ENCODE peak calls at places on chromosomes 2 and 18, in eight cellular contexts. I is MCF 10A, V is thoracic aorta, U is AG04449, X is A549, C is fibroblast of pulmonary artery, A is astrocyte of the spinal cord, K is coronary artery. G is an unnamed sample.

GRCh38 chr18:79954791-79955190 is 3.3 kb upstream of the SLC66A2 start:
- DNase-seq in C (no peak), A (no peak), U (no peak), X (no peak), I (no peak), K (peak; percentile 41), V (no peak), G (no peak)

GRCh38 chr2:17309741-17310339 is 208.4 kb downstream of the RAD51AP2 start:
- DNase-seq in K (no peak), U (no peak), I (peak; percentile 83), A (peak; percentile 53), V (no peak), X (peak; percentile 81), C (peak; percentile 58), G (peak; percentile 82)

GRCh38 chr2:219294356-219295351 is 14.5 kb downstream of the PTPRN start:
- DNase-seq in C (peak; percentile 82), X (peak; percentile 91), K (peak; percentile 87), I (peak; percentile 79), U (no peak), A (peak; percentile 77), V (no peak), G (peak; percentile 84)

GRCh38 chr2:197307236-197307932 is 3.2 kb downstream of the ANKRD44 start:
- DNase-seq in X (no peak), A (no peak), I (no peak), K (no peak), U (no peak), C (no peak), V (no peak), G (no peak)

GRCh38 chr2:209411718-209412117 is 12.1 kb upstream of the MAP2 start:
- DNase-seq in X (no peak), K (no peak), I (peak; percentile 20), U (no peak), V (no peak), A (no peak), C (no peak), G (no peak)

GRCh38 chr2:196415384-196415783 is 224.1 kb upstream of the CCDC150 start:
- DNase-seq in X (no peak), U (no peak), A (no peak), V (no peak), I (no peak), K (no peak), C (no peak), G (no peak)

GRCh38 chr2:54966837-54967236 is 83.4 kb downstream of the RTN4 start:
- DNase-seq in U (no peak), V (no peak), I (no peak), C (no peak), K (no peak), A (no peak), X (no peak), G (no peak)

GRCh38 chr2:158004131-158004530 is 97.5 kb upstream of the UPP2 start:
- DNase-seq in I (peak; percentile 14), C (peak; percentile 7), K (no peak), X (no peak), A (no peak), U (no peak), V (no peak), G (no peak)

GRCh38 chr18:3305933-3306332 is 44.0 kb downstream of the MYL12B start:
- DNase-seq in V (no peak), A (peak; percentile 89), C (peak; percentile 87), X (no peak), K (no peak), U (no peak), I (peak; percentile 86), G (peak; percentile 98)

GRCh38 chr2:217370391-217370790 is 510.5 kb upstream of the TNP1 start:
- DNase-seq in K (no peak), U (no peak), I (peak; percentile 75), X (peak; percentile 23), V (no peak), A (peak; percentile 44), C (peak; percentile 36), G (peak; percentile 61)

GRCh38 chr2:241702155-241702404 is 241 bp downstream of the ING5 start:
- DNase-seq in V (no peak), K (no peak), A (peak; percentile 77), I (no peak), U (no peak), X (peak; percentile 89), C (peak; percentile 83), G (no peak)

GRCh38 chr2:241703128-241703604 is 1.3 kb downstream of the ING5 start:
- DNase-seq in U (no peak), I (no peak), A (peak; percentile 14), X (peak; percentile 29), V (no peak), C (peak; percentile 17), K (no peak), G (peak; percentile 40)

GRCh38 chr2:241701155-241701404 is 759 bp upstream of the ING5 start:
- DNase-seq in A (no peak), I (no peak), X (no peak), U (peak; percentile 9), V (no peak), K (no peak), C (peak; percentile 74), G (peak; percentile 62)

GRCh38 chr2:241701405-241702154 is at the start of gene ING5:
- DNase-seq in U (peak; percentile 9), V (peak; percentile 81), K (peak; percentile 95), C (peak; percentile 91), X (peak; percentile 95), I (peak; percentile 92), A (peak; percentile 93), G (peak; percentile 93)

GRCh38 chr2:241702405-241703127 is 727 bp downstream of the ING5 start:
- DNase-seq in K (peak; percentile 88), I (peak; percentile 69), V (peak; percentile 29), X (peak; percentile 84), C (peak; percentile 64), A (peak; percentile 58), U (no peak), G (peak; percentile 88)
- TF ChIP-seq CTCF in K (no peak), I (peak; percentile 18), V (peak; percentile 27), X (peak; percentile 49), C (no peak), A (peak; percentile 14), U (peak; percentile 53), G (peak; percentile 24)

DNA sequence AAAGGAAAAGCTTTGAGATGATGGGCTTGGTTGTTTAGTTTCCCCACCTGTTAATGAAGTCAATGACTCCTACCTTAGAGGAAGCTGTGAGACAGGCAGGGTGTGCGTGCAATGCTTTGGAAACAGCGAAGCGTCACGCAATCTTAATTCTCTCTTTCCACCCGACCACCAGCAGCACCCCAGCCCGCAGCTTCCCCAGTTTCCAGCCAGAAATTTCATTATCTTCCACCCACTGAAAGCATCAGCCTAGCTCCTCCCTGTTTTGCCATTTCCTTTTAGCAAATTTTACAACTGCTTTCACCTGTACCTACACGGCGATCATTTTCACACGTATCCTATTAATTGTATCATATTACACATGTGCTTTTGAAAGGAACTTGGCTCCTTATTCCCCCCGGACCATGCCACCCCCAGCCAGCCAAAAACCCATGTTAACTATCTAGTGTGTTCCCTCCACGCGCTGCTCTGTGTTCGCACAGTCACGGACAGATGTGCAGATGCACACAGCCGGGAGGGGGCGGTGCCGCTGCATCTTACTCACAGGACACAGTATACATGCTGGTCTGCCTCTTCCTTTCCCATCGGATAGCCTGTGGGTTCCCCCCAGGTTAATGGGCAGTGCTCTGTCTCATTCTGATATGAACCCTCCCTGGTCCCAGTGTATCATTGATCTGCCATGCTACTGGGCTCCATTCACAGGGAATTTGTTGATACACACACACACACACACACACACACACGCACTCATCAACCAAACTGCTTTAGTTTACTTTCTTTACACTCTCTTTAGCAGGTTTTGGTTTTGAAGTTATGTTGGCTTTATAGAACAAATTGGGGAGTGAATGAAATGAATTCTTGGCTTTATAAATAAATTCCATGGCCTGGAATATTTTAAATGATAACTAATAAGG is 22.4 kb downstream of the CYP27C1 start:
- DNase-seq in X (peak; percentile 79), V (no peak), A (peak; percentile 59), C (peak; percentile 59), K (peak; percentile 12), I (peak; percentile 77), U (no peak), G (peak; percentile 75)
- TF ChIP-seq CTCF in X (peak; percentile 80), V (no peak), A (peak; percentile 73), C (peak; percentile 56), K (no peak), I (peak; percentile 77), U (peak; percentile 90), G (peak; percentile 80)

DNA sequence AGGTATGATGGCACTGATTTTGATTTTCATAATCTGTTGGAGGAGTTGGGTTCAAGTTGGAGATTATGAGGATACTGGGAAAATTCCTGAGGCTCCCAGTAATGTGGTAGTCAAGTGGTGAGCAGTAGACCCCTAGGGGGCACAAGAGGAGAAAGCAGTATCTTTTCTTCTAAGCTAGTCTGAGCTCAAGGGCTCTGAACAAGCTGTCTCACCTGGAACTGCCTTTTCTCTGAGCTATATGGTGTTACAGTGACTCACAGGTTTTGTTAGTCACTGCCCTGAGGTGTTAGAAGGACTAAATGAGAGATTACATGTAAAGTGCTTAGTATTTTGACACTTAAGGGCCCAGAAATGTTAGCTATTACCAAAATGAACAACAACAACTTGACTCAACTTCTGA is 42.2 kb downstream of the CD302 start:
- DNase-seq in A (no peak), I (peak; percentile 96), X (peak; percentile 51), K (no peak), V (no peak), U (no peak), C (peak; percentile 27), G (peak; percentile 61)
- TF ChIP-seq CTCF in A (peak; percentile 38), I (no peak), X (peak; percentile 22), K (no peak), V (no peak), U (no peak), C (peak; percentile 45), G (peak; percentile 68)

GRCh38 chr2:241391892-241392665 is 36.0 kb downstream of the FARP2 start:
- DNase-seq in A (peak; percentile 19), V (no peak), X (peak; percentile 52), I (peak; percentile 41), U (no peak), K (no peak), C (peak; percentile 56), G (peak; percentile 59)
- TF ChIP-seq CTCF in A (peak; percentile 46), V (peak; percentile 40), X (peak; percentile 43), I (no peak), U (peak; percentile 46), K (no peak), C (peak; percentile 55), G (peak; percentile 62)

DNA sequence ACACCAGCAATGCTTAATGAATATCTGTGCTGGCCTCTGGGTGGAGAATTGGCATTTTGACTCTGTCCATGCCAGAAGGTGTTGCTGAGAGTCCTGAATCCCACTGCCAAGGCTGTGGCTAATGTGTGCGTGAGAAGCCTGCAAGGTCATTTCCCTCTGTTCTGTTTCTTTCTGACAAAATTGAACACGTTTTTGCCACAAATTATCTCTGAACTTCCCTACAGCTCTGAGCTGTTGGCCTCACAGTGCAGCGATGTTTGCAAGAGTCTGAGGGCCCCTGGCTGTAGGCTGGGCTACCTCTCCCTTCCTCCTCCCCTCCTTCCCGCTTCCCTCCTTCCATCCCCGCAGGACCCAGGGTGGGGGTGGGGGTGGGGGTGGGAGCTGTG is 154.1 kb upstream of the HS6ST1 start:
- DNase-seq in V (no peak), X (no peak), A (no peak), C (peak; percentile 60), K (no peak), U (no peak), I (no peak), G (peak; percentile 27)
- TF ChIP-seq CTCF in V (no peak), X (no peak), A (no peak), C (no peak), K (no peak), U (no peak), I (no peak), G (peak; percentile 12)

DNA sequence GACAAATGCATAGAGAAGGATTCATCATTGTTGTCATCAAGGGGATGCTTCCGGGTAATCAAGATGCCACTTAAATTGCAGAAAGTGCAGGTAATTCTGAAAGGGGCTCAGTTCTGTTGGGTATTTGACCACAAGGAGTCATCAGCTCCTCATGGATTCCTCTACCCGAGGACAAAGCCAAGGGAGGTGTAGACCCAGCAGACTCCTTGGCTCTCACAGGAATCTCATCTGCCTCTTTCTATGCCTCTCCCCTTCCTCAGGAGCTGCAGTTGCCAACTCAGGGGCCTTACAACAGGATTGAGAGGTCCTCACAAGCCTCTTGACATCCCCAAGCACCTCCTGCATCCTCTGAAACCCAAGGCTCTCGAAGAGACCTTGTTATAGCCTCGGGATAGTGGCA is 44.0 kb downstream of the ITGB6 start:
- DNase-seq in K (no peak), C (no peak), V (no peak), U (no peak), A (no peak), X (peak; percentile 43), I (peak; percentile 24), G (no peak)
- TF ChIP-seq CTCF in K (no peak), C (no peak), V (no peak), U (no peak), A (peak; percentile 12), X (peak; percentile 21), I (peak; percentile 7), G (no peak)